ENCODE peak calls at places on chromosomes 11 and 22, in six cellular contexts. Z is spleen, Y is choroid plexus epithelial cell, D is AG04449, X is cardiac muscle cell, M is mammary epithelial cell. T is an unnamed sample.
A peak's percentile ranks its signal among the peaks of the same experiment; 100 is the strongest.

GRCh38 chr22:45271667-45272188 is 13.0 kb upstream of the UPK3A start:
- DNase-seq in M (no peak), X (peak; percentile 72), Y (no peak), D (no peak), Z (no peak), T (no peak)

GRCh38 chr11:10674440-10674855 is 19.1 kb downstream of the IRAG1 start:
- DNase-seq in Z (no peak), D (no peak), Y (no peak), M (no peak), X (no peak), T (no peak)

GRCh38 chr11:57501951-57502350 is 13.6 kb downstream of the SLC43A1 start:
- DNase-seq in D (no peak), X (no peak), M (no peak), Z (no peak), Y (no peak), T (no peak)

GRCh38 chr11:69642549-69642912 is 1.6 kb downstream of the CCND1 start:
- DNase-seq in Z (peak; percentile 90), M (no peak), D (no peak), Y (no peak), X (peak; percentile 34), T (no peak)

GRCh38 chr11:65315204-65315865 is 669 bp downstream of the CDC42EP2 start:
- DNase-seq in Y (peak; percentile 71), X (peak; percentile 92), M (peak; percentile 68), Z (peak; percentile 95), D (no peak), T (no peak)

GRCh38 chr11:60899021-60899936 is 7.1 kb downstream of the PRPF19 start:
- DNase-seq in Z (no peak), M (peak; percentile 51), X (peak; percentile 62), D (no peak), Y (peak; percentile 83), T (no peak)

GRCh38 chr22:23749747-23750373 is 1.1 kb downstream of the ZNF70 start:
- DNase-seq in D (no peak), X (no peak), Z (no peak), Y (no peak), M (no peak), T (no peak)

GRCh38 chr22:46044718-46045458 is 67.9 kb upstream of the WNT7B start:
- DNase-seq in D (no peak), Y (no peak), X (peak; percentile 46), M (no peak), Z (peak; percentile 90), T (no peak)

GRCh38 chr11:116186592-116186991 is 586.2 kb downstream of the BUD13 start:
- DNase-seq in Z (no peak), M (no peak), D (no peak), Y (no peak), X (no peak), T (no peak)

GRCh38 chr11:59901306-59901705 is 22.7 kb downstream of the OOSP3 start:
- DNase-seq in Y (peak; percentile 73), M (peak; percentile 85), Z (no peak), X (no peak), D (no peak), T (no peak)

GRCh38 chr11:95910638-95911368 is 13.1 kb downstream of the MTMR2 start:
- DNase-seq in X (no peak), Z (no peak), Y (no peak), M (no peak), D (no peak), T (no peak)

GRCh38 chr11:72573380-72573949 is 100.8 kb downstream of the PDE2A start:
- DNase-seq in Z (peak; percentile 57), Y (peak; percentile 58), M (no peak), X (peak; percentile 65), D (no peak), T (no peak)

GRCh38 chr11:44817207-44817944 is 90.6 kb downstream of the TSPAN18 start:
- DNase-seq in Z (peak; percentile 28), X (no peak), D (no peak), Y (no peak), M (no peak), T (no peak)

GRCh38 chr11:82811369-82811768 is 77.7 kb upstream of the FAM181B start:
- DNase-seq in M (no peak), Z (no peak), D (no peak), X (no peak), Y (no peak), T (no peak)

GRCh38 chr11:65786008-65786785 is 666 bp upstream of the OVOL1 start:
- DNase-seq in Y (no peak), D (no peak), M (no peak), Z (no peak), X (no peak), T (no peak)

GRCh38 chr11:104645276-104646018 is 252.8 kb downstream of the CASP12 start:
- DNase-seq in Z (no peak), M (no peak), D (no peak), X (no peak), Y (no peak), T (no peak)

GRCh38 chr22:42282943-42283287 is 12.5 kb upstream of the TCF20 start:
- DNase-seq in Z (no peak), M (no peak), Y (no peak), X (no peak), D (no peak), T (no peak)

GRCh38 chr11:74686792-74687191 is 44.4 kb downstream of the CHRDL2 start:
- DNase-seq in Y (peak; percentile 75), Z (peak; percentile 6), X (no peak), M (peak; percentile 53), D (no peak), T (peak; percentile 59)

GRCh38 chr11:2552202-2552601 is 107.4 kb downstream of the KCNQ1 start:
- DNase-seq in D (no peak), M (no peak), Y (no peak), X (no peak), Z (no peak), T (no peak)

GRCh38 chr22:31830721-31831070 is 76.9 kb downstream of the DEPDC5 start:
- DNase-seq in Y (no peak), X (no peak), Z (no peak), M (peak; percentile 32), D (no peak), T (no peak)

GRCh38 chr11:8025816-8026215 is 38.7 kb downstream of the EIF3F start:
- DNase-seq in Y (peak; percentile 80), D (peak; percentile 64), M (peak; percentile 50), Z (no peak), X (no peak), T (peak; percentile 48)

DNA sequence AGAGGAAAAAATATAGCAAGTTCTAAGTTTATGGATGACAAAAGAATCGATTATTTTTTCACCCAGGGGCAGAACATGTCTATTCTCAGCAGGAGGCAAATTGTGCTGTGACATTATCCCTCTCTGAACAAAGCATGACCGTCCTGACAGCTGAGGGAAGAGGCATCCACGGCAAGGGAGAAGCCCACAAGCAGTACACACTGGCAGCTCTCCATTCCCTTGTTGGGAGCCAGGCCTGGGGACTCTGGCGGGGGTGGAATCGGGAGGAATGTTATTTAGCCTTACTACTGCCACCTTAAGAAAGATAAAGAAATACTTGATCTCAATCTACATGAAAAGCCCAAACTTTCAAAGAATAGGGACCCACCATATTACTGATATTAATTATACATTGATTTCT is 3.4 kb downstream of the KIRREL3 start:
- DNase-seq in X (no peak), Y (no peak), Z (no peak), D (no peak), M (no peak), T (no peak)
- TF ChIP-seq CTCF in X (no peak), Y (no peak), Z (no peak), D (no peak), M (no peak), T (no peak)

GRCh38 chr11:15109602-15110001 is 5.1 kb upstream of the INSC start:
- DNase-seq in Y (no peak), D (no peak), Z (no peak), X (no peak), M (no peak), T (no peak)

GRCh38 chr11:15115686-15116085 is 963 bp downstream of the INSC start:
- DNase-seq in Y (no peak), M (no peak), Z (no peak), X (no peak), D (no peak), T (no peak)

GRCh38 chr11:15114501-15115475 is at the start of gene INSC:
- DNase-seq in X (peak; percentile 65), Y (peak; percentile 22), M (no peak), Z (no peak), D (no peak), T (no peak)

GRCh38 chr11:15111215-15111614 is 3.5 kb upstream of the INSC start:
- DNase-seq in D (no peak), Y (no peak), X (no peak), Z (no peak), M (no peak), T (no peak)

GRCh38 chr11:15113381-15113780 is 1.3 kb upstream of the INSC start:
- DNase-seq in Y (no peak), D (no peak), X (no peak), Z (peak; percentile 89), M (no peak), T (no peak)
- H3K4me3 ChIP-seq in Y (no peak overlapping the region), D (no peak overlapping the region), X (no peak overlapping the region), Z (no peak overlapping the region), M (no peak overlapping the region), T (no peak overlapping the region)

GRCh38 chr11:31109446-31109845 is 260.1 kb downstream of the DCDC1 start:
- DNase-seq in M (no peak), D (no peak), X (no peak), Y (no peak), Z (no peak), T (no peak)

GRCh38 chr11:31106326-31106725 is 263.2 kb downstream of the DCDC1 start:
- DNase-seq in D (no peak), X (no peak), Y (no peak), Z (no peak), M (no peak), T (no peak)

GRCh38 chr11:31102875-31103274 is 266.7 kb downstream of the DCDC1 start:
- DNase-seq in Z (no peak), X (no peak), Y (no peak), D (no peak), M (no peak), T (no peak)

GRCh38 chr11:31110825-31111224 is 258.7 kb downstream of the DCDC1 start:
- DNase-seq in D (no peak), M (no peak), X (no peak), Z (no peak), Y (no peak), T (no peak)

GRCh38 chr11:31106963-31107576 is 262.5 kb downstream of the DCDC1 start:
- DNase-seq in D (no peak), Z (no peak), M (peak; percentile 39), X (peak; percentile 80), Y (peak; percentile 42), T (no peak)
- TF ChIP-seq CTCF in D (peak; percentile 54), Z (peak; percentile 28), M (peak; percentile 77), X (peak; percentile 65), Y (peak; percentile 71), T (peak; percentile 17)

GRCh38 chr11:33454264-33454663 is 197.1 kb downstream of the HIPK3 start:
- DNase-seq in Z (no peak), M (no peak), X (no peak), Y (no peak), D (no peak), T (no peak)

GRCh38 chr11:33449798-33450197 is 192.6 kb downstream of the HIPK3 start:
- DNase-seq in X (no peak), D (peak; percentile 44), Z (no peak), M (no peak), Y (peak; percentile 15), T (no peak)

GRCh38 chr11:33451364-33451763 is 194.2 kb downstream of the HIPK3 start:
- DNase-seq in Y (no peak), X (no peak), M (no peak), Z (no peak), D (no peak), T (no peak)

GRCh38 chr11:33453225-33453624 is 196.0 kb downstream of the HIPK3 start:
- DNase-seq in Y (no peak), Z (no peak), M (no peak), D (no peak), X (no peak), T (no peak)

GRCh38 chr11:33452806-33453205 is 195.6 kb downstream of the HIPK3 start:
- DNase-seq in Y (peak; percentile 83), M (peak; percentile 70), D (peak; percentile 82), Z (no peak), X (no peak), T (peak; percentile 67)
- H3K4me3 ChIP-seq in Y (no peak overlapping the region), M (no peak overlapping the region), D (no peak overlapping the region), Z (no peak overlapping the region), X (no peak overlapping the region), T (no peak overlapping the region)

T was measured in AG09309.